ENCODE peak calls at places on chromosomes 1 and 21, in eight cellular contexts. Y is naive B cell, E is T-helper 2 cell, W is T-helper 9 cell, I is GM10248, J is RPMI8226, B is cardiac muscle cell, U is KG1. H is an unnamed sample.

GRCh38 chr1:203686091-203686632 is 59.5 kb downstream of the ATP2B4 start:
- DNase-seq in Y (no peak), W (no peak), B (no peak), I (no peak), J (no peak), E (no peak), U (no peak), H (no peak)

GRCh38 chr1:76073471-76073870 is 1.1 kb upstream of the ST6GALNAC3 start:
- DNase-seq in J (no peak), B (no peak), I (no peak), Y (no peak), U (no peak), W (no peak), E (no peak), H (no peak)

GRCh38 chr1:29270881-29271390 is 34.6 kb downstream of the PTPRU start:
- DNase-seq in E (no peak), I (no peak), B (no peak), J (no peak), U (no peak), Y (no peak), W (no peak), H (no peak)

GRCh38 chr1:58785424-58786058 is 1.7 kb upstream of the JUN start:
- DNase-seq in E (no peak), Y (peak; percentile 32), I (no peak), U (no peak), B (peak; percentile 70), W (peak; percentile 28), J (peak; percentile 93), H (peak; percentile 36)

GRCh38 chr1:240701412-240701811 is 89.5 kb upstream of the GREM2 start:
- DNase-seq in B (no peak), I (no peak), U (no peak), J (no peak), W (no peak), E (no peak), Y (no peak), H (no peak)

GRCh38 chr1:234613128-234613875 is 3.3 kb upstream of the IRF2BP2 start:
- DNase-seq in U (peak; percentile 50), W (no peak), J (peak; percentile 60), B (no peak), Y (no peak), E (no peak), I (no peak), H (peak; percentile 16)

GRCh38 chr1:110190282-110190929 is 19.7 kb upstream of the KCNC4 start:
- DNase-seq in Y (no peak), W (no peak), E (no peak), U (no peak), J (peak; percentile 83), I (no peak), B (no peak), H (no peak)

GRCh38 chr1:35430762-35431161 is 126.4 kb downstream of the KIAA0319L start:
- DNase-seq in W (no peak), B (no peak), J (no peak), U (no peak), Y (no peak), I (no peak), E (no peak), H (no peak)

GRCh38 chr1:54953846-54954245 is 26.6 kb upstream of the TMEM61 start:
- DNase-seq in E (no peak), I (no peak), Y (no peak), W (no peak), U (no peak), B (no peak), J (no peak), H (no peak)

GRCh38 chr1:34688358-34688757 is 66.5 kb upstream of the GJB5 start:
- DNase-seq in I (no peak), U (no peak), B (no peak), E (no peak), J (no peak), W (no peak), Y (no peak), H (no peak)

GRCh38 chr1:9101510-9102146 is 27.3 kb downstream of the GPR157 start:
- DNase-seq in W (no peak), E (no peak), I (peak; percentile 82), Y (peak; percentile 49), U (no peak), J (peak; percentile 80), B (peak; percentile 53), H (no peak)

GRCh38 chr21:38756746-38757145 is 49.0 kb upstream of the ETS2 start:
- DNase-seq in J (no peak), U (no peak), I (no peak), W (no peak), E (no peak), B (peak; percentile 58), Y (no peak), H (no peak)

GRCh38 chr1:12407050-12407961 is 177.5 kb downstream of the VPS13D start:
- DNase-seq in I (peak; percentile 21), B (no peak), U (no peak), Y (no peak), W (no peak), J (no peak), E (no peak), H (no peak)

GRCh38 chr1:228471762-228472398 is 15.3 kb upstream of the RNF187 start:
- DNase-seq in B (peak; percentile 70), E (no peak), U (no peak), Y (no peak), J (peak; percentile 71), I (peak; percentile 61), W (no peak), H (no peak)

GRCh38 chr1:207861442-207862177 is 49.3 kb downstream of the CD34 start:
- DNase-seq in E (no peak), U (no peak), B (no peak), I (no peak), J (peak; percentile 12), Y (no peak), W (no peak), H (peak; percentile 50)

GRCh38 chr1:200328379-200328778 is 81.5 kb downstream of the ZNF281 start:
- DNase-seq in W (no peak), I (no peak), J (no peak), Y (no peak), U (no peak), E (no peak), B (peak; percentile 37), H (no peak)

GRCh38 chr1:119275930-119276215 is 92.7 kb upstream of the HAO2 start:
- DNase-seq in I (no peak), Y (no peak), B (no peak), U (no peak), J (no peak), E (no peak), W (no peak), H (no peak)

GRCh38 chr1:10824821-10825540 is 28.5 kb upstream of the CASZ1 start:
- DNase-seq in I (no peak), B (no peak), U (no peak), W (no peak), E (no peak), Y (no peak), J (no peak), H (no peak)

GRCh38 chr21:38140192-38140905 is 116.4 kb upstream of the KCNJ15 start:
- DNase-seq in B (no peak), I (no peak), E (no peak), W (no peak), U (no peak), Y (no peak), J (no peak), H (no peak)

GRCh38 chr1:55833452-55834160 is 618.4 kb upstream of the USP24 start:
- DNase-seq in W (no peak), Y (no peak), U (no peak), I (no peak), E (no peak), B (no peak), J (no peak), H (no peak)

GRCh38 chr1:38858833-38859560 is 575 bp downstream of the RRAGC start:
- DNase-seq in E (peak; percentile 48), W (peak; percentile 21), U (no peak), I (peak; percentile 51), J (peak; percentile 77), Y (peak; percentile 85), B (peak; percentile 71), H (peak; percentile 32)

GRCh38 chr1:213650603-213651002 is 337.2 kb upstream of the PROX1 start:
- DNase-seq in J (no peak), I (no peak), Y (no peak), B (no peak), U (no peak), E (no peak), W (no peak), H (no peak)

GRCh38 chr1:87872692-87873091 is 544.0 kb downstream of the LMO4 start:
- DNase-seq in E (no peak), W (no peak), J (no peak), U (no peak), I (no peak), B (no peak), Y (no peak), H (no peak)

GRCh38 chr21:36089946-36090345 is 20.1 kb downstream of the CBR1 start:
- DNase-seq in B (no peak), E (no peak), U (no peak), Y (no peak), W (no peak), I (no peak), J (no peak), H (no peak)

GRCh38 chr21:24395320-24395933 is 1211.9 kb downstream of the MRPL39 start:
- DNase-seq in E (no peak), Y (no peak), I (no peak), W (no peak), B (no peak), J (no peak), U (no peak), H (no peak)

GRCh38 chr21:15752763-15753407 is 23.1 kb downstream of the USP25 start:
- DNase-seq in E (no peak), U (no peak), Y (no peak), B (no peak), J (no peak), I (no peak), W (no peak), H (no peak)

GRCh38 chr1:232979596-232979995 is 29.2 kb downstream of the NTPCR start:
- DNase-seq in J (no peak), I (no peak), E (no peak), Y (no peak), B (no peak), U (no peak), W (no peak), H (no peak)

GRCh38 chr1:91171906-91172305 is 150.1 kb upstream of the ZNF644 start:
- DNase-seq in W (no peak), I (no peak), Y (no peak), E (no peak), B (no peak), J (no peak), U (no peak), H (no peak)

GRCh38 chr1:91555821-91556531 is 55.3 kb downstream of the CDC7 start:
- DNase-seq in J (no peak), B (no peak), W (peak; percentile 37), Y (no peak), E (peak; percentile 31), U (no peak), I (no peak), H (peak; percentile 36)

GRCh38 chr1:43300661-43301094 is at the start of gene TIE1:
- DNase-seq in Y (no peak), E (no peak), U (peak; percentile 20), W (no peak), J (no peak), B (no peak), I (no peak), H (no peak)

GRCh38 chr1:220905650-220906560 is 26.7 kb downstream of the HLX start:
- DNase-seq in B (no peak), J (no peak), U (no peak), I (no peak), Y (no peak), W (no peak), E (no peak), H (no peak)

GRCh38 chr1:223048026-223048425 is 95.0 kb downstream of the TLR5 start:
- DNase-seq in E (no peak), J (no peak), Y (no peak), B (no peak), U (no peak), W (no peak), I (no peak), H (no peak)

H was measured in T-cell.